ENCODE peak calls at places on chromosomes 16 and 17, in six cellular contexts. E, W, I, K, A and P are unnamed samples.
A peak's percentile ranks its signal among the peaks of the same experiment; 100 is the strongest.

GRCh38 chr17:79837888-79838540 is 1.2 kb downstream of the CBX4 start:
- DNase-seq in K (no peak), I (no peak), A (no peak), E (no peak), W (no peak), P (no peak)

GRCh38 chr16:2163211-2163881 is 7.8 kb downstream of the TRAF7 start:
- DNase-seq in I (no peak), E (peak; percentile 77), K (no peak), W (no peak), A (no peak), P (no peak)

GRCh38 chr16:56513972-56514371 is 5.9 kb downstream of the BBS2 start:
- DNase-seq in A (peak; percentile 4), K (peak; percentile 70), I (peak; percentile 54), E (peak; percentile 48), W (peak; percentile 72), P (no peak)

GRCh38 chr17:74584714-74585113 is 7.4 kb downstream of the CD300LD start:
- DNase-seq in K (peak; percentile 11), E (no peak), I (no peak), W (no peak), A (no peak), P (no peak)

GRCh38 chr17:37219876-37220608 is 155.7 kb upstream of the C17orf78 start:
- DNase-seq in E (no peak), W (no peak), K (peak; percentile 63), A (no peak), I (no peak), P (no peak)

GRCh38 chr16:57528499-57529323 is 7.7 kb downstream of the CCDC102A start:
- DNase-seq in K (peak; percentile 98), E (peak; percentile 71), W (no peak), I (no peak), A (no peak), P (no peak)

GRCh38 chr16:75279277-75279676 is 27.9 kb upstream of the BCAR1 start:
- DNase-seq in W (no peak), A (no peak), K (no peak), I (no peak), E (no peak), P (no peak)

GRCh38 chr16:21598676-21599157 is 660 bp upstream of the METTL9 start:
- DNase-seq in K (peak; percentile 42), A (no peak), E (no peak), I (no peak), W (no peak), P (no peak)

GRCh38 chr17:74098378-74099024 is 105.0 kb upstream of the RPL38 start:
- DNase-seq in I (no peak), E (no peak), K (no peak), W (no peak), A (no peak), P (no peak)

DNA sequence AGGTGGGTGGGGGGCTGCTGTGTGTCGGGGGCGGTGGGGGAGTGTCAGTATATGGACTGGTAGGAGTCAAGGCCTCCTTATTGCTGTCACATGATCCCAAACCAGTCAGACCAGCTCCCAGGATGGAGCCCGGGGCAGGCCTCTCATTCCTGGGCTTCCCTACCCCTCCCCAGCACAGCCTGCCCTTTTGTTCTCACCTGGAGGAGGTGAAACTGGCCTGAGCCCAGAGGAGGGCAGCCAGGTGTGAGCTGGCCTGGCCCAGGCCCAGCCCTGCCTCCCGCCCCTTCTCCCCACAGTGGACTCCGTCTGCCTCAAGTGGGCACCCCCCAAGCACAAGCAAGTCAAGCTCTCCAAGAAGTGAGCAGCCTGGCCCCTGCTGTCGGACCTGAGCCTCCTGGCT is 4.6 kb downstream of the PRSS8 start:
- DNase-seq in K (peak; percentile 74), A (no peak), E (peak; percentile 95), I (no peak), W (no peak), P (no peak)
- H3K4me1 ChIP-seq in K (peaks cover 28% of the 10 kb centered on the region), A (no peaks in the 10 kb centered on the region), E (peaks cover 61% of the 10 kb centered on the region), I (no peaks in the 10 kb centered on the region), W (peaks cover 26% of the 10 kb centered on the region), P (no peaks in the 10 kb centered on the region)

GRCh38 chr17:50199651-50200446 is 1.6 kb downstream of the COL1A1 start:
- DNase-seq in I (no peak), K (peak; percentile 95), E (peak; percentile 95), W (peak; percentile 96), A (no peak), P (peak; percentile 85)
- H3K4me3 ChIP-seq in I (peak overlapping the region; percentile 54), K (peak overlapping the region; percentile 63), E (peak overlapping the region; percentile 52), W (peak overlapping the region; percentile 75), A (peak overlapping the region; percentile 70), P (peak overlapping the region; percentile 78)

DNA sequence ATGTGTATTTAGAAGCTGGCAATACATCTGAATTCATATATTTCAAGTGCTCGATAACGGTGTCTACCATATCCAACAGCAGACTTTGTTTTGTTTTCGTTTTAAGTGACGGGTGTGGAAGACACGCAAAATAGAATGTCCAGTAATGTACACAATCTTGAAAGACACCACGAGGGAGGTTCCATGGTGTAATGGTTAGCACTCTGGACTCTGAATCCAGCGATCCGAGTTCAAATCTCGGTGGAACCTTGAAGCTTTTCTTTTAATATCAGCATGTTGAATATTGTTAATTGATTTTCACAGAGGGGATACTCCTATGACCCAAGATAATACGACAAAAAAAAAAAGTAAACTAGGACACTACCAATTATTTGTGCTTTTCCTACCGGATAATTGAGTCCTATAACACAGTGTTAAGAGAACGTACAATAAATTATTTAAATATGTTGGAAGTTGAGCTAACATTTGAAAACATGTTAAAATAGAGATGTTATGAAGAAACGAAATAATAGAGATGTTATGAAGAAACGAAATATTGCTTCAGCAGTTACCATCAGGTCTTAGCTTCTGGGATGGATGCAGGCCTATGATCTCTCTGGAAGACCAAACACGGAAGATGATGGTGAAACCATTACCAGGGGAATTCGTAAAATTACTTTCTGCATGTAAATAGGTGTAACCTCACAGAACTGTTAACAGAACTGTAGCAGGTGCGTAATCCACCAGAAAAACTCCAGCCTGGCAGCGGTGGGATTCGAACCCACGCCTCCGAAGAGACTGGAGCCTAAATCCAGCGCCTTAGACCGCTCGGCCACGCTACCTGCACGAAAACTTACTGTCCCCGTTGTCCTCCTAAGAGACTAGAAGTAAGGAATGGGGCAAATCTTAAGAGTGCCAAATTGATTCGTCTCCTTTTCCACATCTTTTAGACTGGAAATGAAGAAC is 1.5 kb upstream of the ALOXE3 start:
- DNase-seq in A (peak; percentile 97), W (peak; percentile 90), K (peak; percentile 90), E (peak; percentile 79), I (peak; percentile 99), P (no peak)
- H3K4me1 ChIP-seq in A (peaks cover 35% of the 10 kb centered on the region), W (peaks cover 22% of the 10 kb centered on the region), K (peaks cover 21% of the 10 kb centered on the region), E (peaks cover 76% of the 10 kb centered on the region), I (peaks cover 2% of the 10 kb centered on the region), P (peaks cover 49% of the 10 kb centered on the region)

GRCh38 chr16:83248735-83249469 is 558.9 kb upstream of the HSBP1 start:
- DNase-seq in A (no peak), E (no peak), W (no peak), I (no peak), K (no peak), P (no peak)
- H3K4me3 ChIP-seq in A (no peak overlapping the region), E (no peak overlapping the region), W (no peak overlapping the region), I (no peak overlapping the region), K (no peak overlapping the region), P (no peak overlapping the region)

GRCh38 chr16:63776034-63776433 is 1345.8 kb downstream of the CDH11 start:
- DNase-seq in A (no peak), E (no peak), K (no peak), W (no peak), I (no peak), P (no peak)

GRCh38 chr16:63776437-63776836 is 1345.4 kb downstream of the CDH11 start:
- DNase-seq in W (no peak), I (no peak), A (no peak), E (no peak), K (no peak), P (no peak)
- H3K4me1 ChIP-seq in W (no peaks in the 10 kb centered on the region), I (no peaks in the 10 kb centered on the region), A (no peaks in the 10 kb centered on the region), E (no peaks in the 10 kb centered on the region), K (no peaks in the 10 kb centered on the region), P (no peaks in the 10 kb centered on the region)

GRCh38 chr17:64261422-64262124 is 1.5 kb downstream of the TEX2 start:
- DNase-seq in E (no peak), I (no peak), A (no peak), K (no peak), W (no peak), P (no peak)

GRCh38 chr17:64262125-64262421 is 987 bp downstream of the TEX2 start:
- DNase-seq in W (no peak), K (no peak), A (no peak), E (no peak), I (no peak), P (no peak)

GRCh38 chr17:64262422-64263260 is at the start of gene TEX2:
- DNase-seq in I (no peak), A (no peak), W (no peak), E (peak; percentile 81), K (peak; percentile 40), P (no peak)

GRCh38 chr17:64259436-64259835 is 3.6 kb downstream of the TEX2 start:
- DNase-seq in K (no peak), E (no peak), W (no peak), I (no peak), A (no peak), P (no peak)

DNA sequence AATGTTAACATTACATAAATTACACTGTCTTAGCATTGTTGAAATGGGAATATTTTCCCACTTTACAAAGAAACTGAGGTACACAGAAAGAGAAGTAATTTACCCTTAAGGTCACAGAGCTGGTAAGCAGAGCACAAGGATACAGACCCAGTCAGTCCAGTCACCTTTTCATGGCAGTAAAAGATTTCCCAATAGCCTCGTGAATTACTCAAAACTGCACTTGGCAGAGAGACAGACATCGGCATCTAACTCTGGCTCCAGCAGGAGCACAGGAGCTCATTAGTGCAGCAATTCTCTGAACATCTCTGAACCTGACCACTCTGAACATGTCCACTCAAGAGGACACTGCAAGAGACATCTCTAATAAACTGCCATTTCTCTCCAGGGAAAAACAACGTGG is 3.1 kb downstream of the TEX2 start:
- DNase-seq in K (no peak), A (no peak), I (no peak), W (no peak), E (no peak), P (no peak)
- H3K4me3 ChIP-seq in K (no peak overlapping the region), A (no peak overlapping the region), I (no peak overlapping the region), W (no peak overlapping the region), E (no peak overlapping the region), P (no peak overlapping the region)

GRCh38 chr17:1733047-1733357 is 8.5 kb downstream of the WDR81 start:
- DNase-seq in E (no peak), I (no peak), W (no peak), A (no peak), K (no peak), P (no peak)
- H3K4me1 ChIP-seq in E (peaks cover 47% of the 10 kb centered on the region), I (peaks cover 12% of the 10 kb centered on the region), W (no peaks in the 10 kb centered on the region), A (peaks cover 22% of the 10 kb centered on the region), K (no peaks in the 10 kb centered on the region), P (no peaks in the 10 kb centered on the region)

DNA sequence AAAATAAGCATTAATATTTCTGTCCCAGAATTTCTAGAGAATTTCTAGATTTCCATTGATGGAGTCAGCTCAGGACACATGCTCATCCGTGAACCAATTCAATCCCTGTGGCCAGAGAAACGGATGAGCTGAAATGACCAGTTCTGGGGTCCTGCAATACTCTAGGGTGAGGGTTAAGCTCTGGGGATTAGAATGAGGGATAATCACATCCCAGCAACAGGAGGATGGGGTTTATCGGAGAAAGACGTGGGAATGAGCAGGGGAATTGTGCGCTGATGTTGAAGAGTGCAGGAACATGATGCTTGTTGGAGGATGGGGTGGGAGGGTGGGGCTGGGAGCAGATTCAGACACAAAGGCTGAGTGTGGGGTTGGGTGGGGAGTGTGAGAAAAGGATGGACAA is 64.1 kb downstream of the SLC5A11 start:
- DNase-seq in E (no peak), K (no peak), A (no peak), I (no peak), W (no peak), P (no peak)
- H3K4me3 ChIP-seq in E (no peak overlapping the region), K (no peak overlapping the region), A (no peak overlapping the region), I (no peak overlapping the region), W (no peak overlapping the region), P (no peak overlapping the region)